ENCODE peak calls at places on chromosomes 11 and 22, in ten cellular contexts. D is uterus, X is ovary, H is pancreas, R is SK-N-SH, Q is neuronal stem cell, V is thyroid gland, K is sigmoid colon, A is IMR-90, E is heart left ventricle. P is an unnamed sample. For H3K9me3, the result is how much of the 10 kb centered on the place peaks cover.

GRCh38 chr22:29798318-29798717 is 31.1 kb downstream of the UQCR10 start:
- DNase-seq in Q (no peak), X (no peak), D (no peak), E (no peak), H (no peak), A (no peak), V (no peak), K (no peak), R (no peak), P (no peak)

GRCh38 chr11:63829823-63830489 is 9.0 kb upstream of the MARK2 start:
- DNase-seq in A (peak), X (no peak), D (no peak), R (peak), H (no peak), V (no peak), Q (no peak), E (no peak), K (no peak), P (no peak)

GRCh38 chr11:62233730-62234129 is 8.3 kb upstream of the SCGB1D2 start:
- DNase-seq in V (no peak), K (no peak), E (no peak), Q (no peak), D (no peak), X (no peak), H (no peak), A (no peak), R (no peak), P (no peak)

GRCh38 chr22:48907591-48907990 is 920.1 kb downstream of the BRD1 start:
- DNase-seq in R (no peak), X (no peak), H (no peak), A (no peak), D (no peak), V (no peak), K (peak), E (no peak), Q (no peak), P (no peak)

GRCh38 chr11:58577441-58578135 is 1.3 kb upstream of the ZFP91 start:
- DNase-seq in E (peak), R (no peak), X (peak), K (peak), Q (no peak), A (peak), H (no peak), V (peak), D (no peak), P (peak)

GRCh38 chr11:70908223-70908622 is 344.2 kb downstream of the SHANK2 start:
- DNase-seq in K (peak), X (no peak), V (no peak), D (no peak), R (no peak), Q (no peak), A (no peak), E (no peak), H (no peak), P (no peak)

GRCh38 chr11:36492724-36493304 is 17.3 kb downstream of the TRAF6 start:
- DNase-seq in X (no peak), V (no peak), Q (peak), R (peak), H (no peak), K (no peak), A (peak), E (no peak), D (no peak), P (peak)

GRCh38 chr11:78784321-78785061 is 209.8 kb upstream of the NARS2 start:
- DNase-seq in Q (no peak), R (no peak), D (no peak), A (peak), V (no peak), X (no peak), E (no peak), H (no peak), K (no peak), P (no peak)

GRCh38 chr11:120835601-120836228 is 188.2 kb upstream of the TBCEL start:
- DNase-seq in A (peak), Q (no peak), K (no peak), E (no peak), H (no peak), V (no peak), R (no peak), D (no peak), X (no peak), P (no peak)

GRCh38 chr11:85857098-85857497 is 1.9 kb downstream of the CCDC83 start:
- DNase-seq in A (no peak), H (no peak), K (no peak), X (no peak), D (no peak), E (no peak), Q (no peak), R (no peak), V (no peak), P (no peak)

GRCh38 chr22:44889233-44889878 is 120.4 kb downstream of the PHF21B start:
- DNase-seq in H (no peak), V (no peak), R (peak), K (no peak), X (no peak), D (no peak), Q (no peak), A (no peak), E (no peak), P (no peak)

GRCh38 chr11:45048313-45048841 is 97.7 kb upstream of the TP53I11 start:
- DNase-seq in H (no peak), K (no peak), R (no peak), Q (no peak), A (no peak), E (no peak), V (no peak), X (no peak), D (no peak), P (no peak)

GRCh38 chr22:35314161-35314942 is 14.7 kb downstream of the TOM1 start:
- DNase-seq in D (peak), H (no peak), K (peak), V (peak), R (no peak), E (no peak), X (no peak), A (no peak), Q (no peak), P (no peak)

GRCh38 chr11:116276051-116277044 is 496.4 kb downstream of the BUD13 start:
- DNase-seq in X (peak), A (peak), K (peak), Q (peak), R (peak), D (peak), H (peak), V (peak), E (peak), P (peak)

GRCh38 chr22:40156001-40156516 is 21.7 kb upstream of the TNRC6B start:
- DNase-seq in E (no peak), V (peak), Q (no peak), A (peak), X (no peak), H (peak), R (no peak), D (no peak), K (no peak), P (no peak)

GRCh38 chr22:40509401-40510134 is 127.0 kb downstream of the MRTFA start:
- DNase-seq in H (peak), D (peak), A (peak), Q (no peak), R (no peak), K (peak), X (peak), V (peak), E (peak), P (no peak)

GRCh38 chr11:46278387-46279173 is 1.1 kb downstream of the CREB3L1 start:
- DNase-seq in V (peak), R (peak), E (peak), H (peak), X (peak), A (peak), Q (no peak), K (peak), D (peak), P (peak)

GRCh38 chr22:26846645-26847044 is 189.3 kb downstream of the MIAT start:
- DNase-seq in X (no peak), E (no peak), H (no peak), K (no peak), R (no peak), D (no peak), A (no peak), V (no peak), Q (no peak), P (no peak)

GRCh38 chr11:129067454-129067853 is 124.7 kb downstream of the ARHGAP32 start:
- DNase-seq in K (no peak), R (no peak), X (no peak), A (peak), D (no peak), V (no peak), E (no peak), Q (no peak), H (no peak), P (no peak)

GRCh38 chr22:50018608-50019291 is 6.2 kb upstream of the IL17REL start:
- DNase-seq in R (no peak), K (no peak), E (no peak), Q (no peak), D (no peak), X (no peak), A (no peak), V (no peak), H (no peak), P (peak)

GRCh38 chr22:50416996-50417395 is 57.8 kb downstream of the SBF1 start:
- DNase-seq in Q (no peak), K (no peak), D (no peak), X (no peak), A (no peak), E (no peak), R (no peak), V (no peak), H (no peak), P (no peak)

GRCh38 chr11:24773326-24773725 is 276.5 kb downstream of the LUZP2 start:
- DNase-seq in K (no peak), H (no peak), D (no peak), Q (no peak), X (no peak), A (no peak), R (no peak), E (no peak), V (no peak), P (no peak)

GRCh38 chr11:61891331-61892084 is at the start of gene FADS3:
- DNase-seq in A (peak), K (peak), V (peak), X (peak), D (peak), R (peak), Q (peak), E (peak), H (peak), P (peak)

GRCh38 chr11:57798905-57799559 is 37.4 kb downstream of the CTNND1 start:
- DNase-seq in H (peak), X (peak), A (peak), D (no peak), Q (no peak), E (peak), R (no peak), K (no peak), V (peak), P (no peak)

GRCh38 chr11:59009661-59010060 is 70.4 kb downstream of the GLYATL1 start:
- DNase-seq in Q (no peak), A (no peak), D (no peak), V (no peak), R (no peak), E (no peak), K (no peak), H (no peak), X (no peak), P (no peak)

GRCh38 chr11:106424111-106424510 is 346.6 kb downstream of the AASDHPPT start:
- DNase-seq in K (no peak), H (no peak), Q (no peak), D (no peak), X (no peak), R (no peak), E (no peak), V (no peak), A (peak), P (no peak)

GRCh38 chr11:126109941-126110731 is 47.5 kb upstream of the CDON start:
- DNase-seq in Q (no peak), X (no peak), E (no peak), V (no peak), R (no peak), D (no peak), A (peak), K (no peak), H (no peak), P (no peak)

GRCh38 chr11:23959466-23959865 is 537.4 kb upstream of the LUZP2 start:
- DNase-seq in D (no peak), E (no peak), K (no peak), Q (no peak), A (no peak), H (no peak), V (no peak), X (no peak), R (no peak), P (no peak)

GRCh38 chr11:70804174-70804855 is 406.0 kb downstream of the CTTN start:
- DNase-seq in Q (no peak), X (no peak), V (no peak), A (no peak), H (no peak), R (no peak), D (no peak), K (no peak), E (no peak), P (no peak)

GRCh38 chr11:64152841-64153691 is 12.8 kb downstream of the MACROD1 start:
- DNase-seq in D (peak), V (peak), Q (peak), E (peak), R (peak), X (peak), K (peak), A (peak), H (peak), P (peak)

GRCh38 chr11:132026746-132027145 is 656.3 kb downstream of the NTM start:
- DNase-seq in A (no peak), X (no peak), V (no peak), R (no peak), K (no peak), D (no peak), Q (no peak), H (no peak), E (no peak), P (no peak)

GRCh38 chr22:24420072-24420976 is 7.1 kb upstream of the ADORA2A start:
- DNase-seq in X (no peak), K (peak), Q (peak), A (no peak), D (no peak), E (peak), H (no peak), R (peak), V (peak), P (no peak)

GRCh38 chr11:134488512-134488911 is 76.5 kb upstream of the B3GAT1 start:
- DNase-seq in A (no peak), E (no peak), D (no peak), H (no peak), Q (no peak), X (no peak), V (no peak), R (no peak), K (no peak), P (no peak)
- H3K9me3 ChIP-seq in A (under half), E (under half), D (under half), H (under half), Q (under half), X (under half), V (under half), R (under half), K (under half), P (under half)

GRCh38 chr11:88508808-88509581 is 171.5 kb upstream of the CTSC start:
- DNase-seq in H (peak), E (peak), K (no peak), R (peak), D (no peak), V (peak), X (no peak), A (no peak), Q (no peak), P (no peak)
- H3K4me3 ChIP-seq in H (peak), E (peak), K (peak), R (no peak), D (no peak), V (no peak), X (peak), A (peak), Q (peak), P (peak)

GRCh38 chr11:113532697-113533424 is 57.7 kb upstream of the DRD2 start:
- DNase-seq in V (peak), Q (peak), A (peak), R (peak), E (peak), H (peak), K (peak), D (peak), X (peak), P (peak)
- H3K9me3 ChIP-seq in V (under half), Q (under half), A (under half), R (under half), E (under half), H (under half), K (under half), D (under half), X (under half), P (under half)

GRCh38 chr11:1038921-1039320 is 2.4 kb upstream of the MUC6 start:
- DNase-seq in V (no peak), R (no peak), X (no peak), Q (no peak), H (peak), A (no peak), K (no peak), E (no peak), D (no peak), P (no peak)

GRCh38 chr11:1036931-1037330 is 413 bp upstream of the MUC6 start:
- DNase-seq in V (no peak), D (no peak), A (no peak), K (no peak), Q (no peak), H (no peak), X (no peak), E (no peak), R (no peak), P (no peak)

GRCh38 chr11:1036303-1036923 is at the start of gene MUC6:
- DNase-seq in K (no peak), E (no peak), R (no peak), D (no peak), X (no peak), H (peak), A (no peak), V (no peak), Q (no peak), P (no peak)

GRCh38 chr11:1038361-1038760 is 1.8 kb upstream of the MUC6 start:
- DNase-seq in X (no peak), D (no peak), Q (no peak), K (no peak), A (no peak), H (peak), R (no peak), E (no peak), V (no peak), P (no peak)

DNA sequence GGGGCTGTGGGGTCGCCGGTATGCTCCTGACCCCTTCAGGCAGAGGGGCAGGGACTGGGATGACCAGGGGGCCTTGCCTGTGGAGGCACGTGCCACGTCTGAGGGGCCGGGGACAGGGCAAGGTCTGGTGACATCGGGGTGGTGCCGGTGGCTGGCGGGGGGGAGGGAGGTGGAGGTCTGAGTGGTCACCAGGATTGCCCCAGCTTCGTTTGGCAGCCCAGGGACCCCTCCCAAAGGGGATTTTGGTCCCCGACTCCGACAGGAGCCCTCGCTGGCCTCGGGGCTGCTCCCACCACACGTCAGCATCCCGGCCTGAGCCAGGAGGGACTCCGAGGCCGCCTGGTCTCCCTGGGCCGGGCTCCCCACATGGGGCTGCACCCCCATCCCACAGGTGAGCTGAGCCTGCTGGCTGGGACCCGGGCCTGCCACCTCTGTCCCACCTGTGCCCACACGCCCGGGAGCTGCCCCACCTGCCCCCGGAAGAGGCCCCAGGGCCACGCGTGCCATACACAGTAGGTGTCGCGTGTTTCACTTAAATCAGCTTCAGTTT is 1.1 kb upstream of the MUC6 start:
- DNase-seq in X (no peak), H (peak), R (no peak), E (no peak), K (no peak), V (no peak), Q (no peak), D (no peak), A (no peak), P (no peak)
- H3K4me3 ChIP-seq in X (no peak), H (no peak), R (no peak), E (no peak), K (no peak), V (no peak), Q (no peak), D (no peak), A (no peak), P (no peak)

DNA sequence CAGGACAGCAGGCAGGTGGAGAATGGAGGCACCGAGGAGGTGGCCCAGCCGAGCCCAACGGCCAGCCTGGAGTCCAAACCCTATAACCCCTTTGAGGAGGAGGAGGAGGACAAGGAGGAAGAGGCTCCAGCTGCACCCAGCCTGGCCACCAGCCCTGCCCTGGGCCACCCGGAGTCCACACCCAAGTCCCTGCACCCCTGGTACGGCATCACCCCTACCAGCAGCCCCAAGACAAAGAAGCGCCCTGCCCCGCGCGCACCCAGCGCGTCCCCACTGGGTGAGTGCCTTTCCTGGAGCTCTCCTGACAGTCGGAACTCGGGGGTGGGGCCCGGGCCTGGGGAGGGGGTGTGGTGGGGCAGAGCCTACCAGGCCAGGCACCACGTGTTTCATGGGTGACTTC is 19.7 kb downstream of the MICALL1 start:
- DNase-seq in X (no peak), E (no peak), V (no peak), A (no peak), D (no peak), Q (no peak), H (no peak), R (peak), K (no peak), P (no peak)
- H3K9me3 ChIP-seq in X (under half), E (under half), V (under half), A (under half), D (under half), Q (under half), H (under half), R (under half), K (under half), P (under half)

GRCh38 chr22:36938028-36938425 is 24.6 kb downstream of the CSF2RB start:
- DNase-seq in Q (no peak), R (no peak), D (no peak), K (no peak), H (no peak), V (no peak), E (no peak), A (no peak), X (no peak), P (no peak)
- H3K4me3 ChIP-seq in Q (no peak), R (no peak), D (no peak), K (no peak), H (no peak), V (no peak), E (no peak), A (no peak), X (no peak), P (no peak)